ENCODE peak calls at places on chromosomes 12 and 14, in ten cellular contexts. D, X, B, A, I, E, W, O, Y and P are unnamed samples.

GRCh38 chr12:49867580-49868341 is 24.9 kb upstream of the BCDIN3D start:
- DNase-seq in D (peak; percentile 53), X (no peak), B (no peak), A (no peak), I (no peak), E (no peak), W (no peak), O (no peak), Y (no peak), P (no peak)

GRCh38 chr14:72479471-72479931 is 414.4 kb downstream of the DPF3 start:
- DNase-seq in D (no peak), X (no peak), B (no peak), A (no peak), I (no peak), E (peak; percentile 4), W (no peak), O (no peak), Y (no peak), P (no peak)

GRCh38 chr12:61546296-61546695 is 713.9 kb upstream of the USP15 start:
- DNase-seq in D (no peak), X (no peak), B (no peak), A (no peak), I (no peak), E (no peak), W (no peak), O (no peak), Y (no peak), P (no peak)

GRCh38 chr12:25819713-25820112 is 138.8 kb upstream of the RASSF8 start:
- DNase-seq in D (no peak), X (no peak), B (no peak), A (no peak), I (no peak), E (no peak), W (no peak), O (no peak), Y (no peak), P (no peak)

GRCh38 chr14:69059658-69060648 is 80.9 kb upstream of the ACTN1 start:
- DNase-seq in D (peak; percentile 26), X (peak; percentile 67), B (peak; percentile 40), A (no peak), I (no peak), E (peak; percentile 99), W (no peak), O (no peak), Y (no peak), P (no peak)

GRCh38 chr12:106248849-106249371 is 1.1 kb upstream of the CKAP4 start:
- DNase-seq in D (no peak), X (no peak), B (peak; percentile 19), A (no peak), I (no peak), E (peak; percentile 68), W (no peak), O (no peak), Y (peak; percentile 54), P (no peak)

GRCh38 chr14:68791078-68791983 is 1.5 kb downstream of the ZFP36L1 start:
- DNase-seq in D (peak; percentile 28), X (no peak), B (no peak), A (peak; percentile 21), I (peak; percentile 30), E (no peak), W (no peak), O (no peak), Y (peak; percentile 57), P (no peak)

GRCh38 chr12:91276529-91276928 is 93.9 kb upstream of the DCN start:
- DNase-seq in D (no peak), X (no peak), B (no peak), A (no peak), I (no peak), E (peak; percentile 41), W (no peak), O (no peak), Y (no peak), P (no peak)

GRCh38 chr12:46387697-46388096 is 15.1 kb upstream of the SLC38A2 start:
- DNase-seq in D (no peak), X (no peak), B (peak; percentile 36), A (no peak), I (no peak), E (no peak), W (no peak), O (no peak), Y (peak; percentile 69), P (no peak)

GRCh38 chr12:46385439-46385838 is 12.9 kb upstream of the SLC38A2 start:
- DNase-seq in D (no peak), X (no peak), B (no peak), A (no peak), I (no peak), E (no peak), W (no peak), O (no peak), Y (no peak), P (no peak)

GRCh38 chr12:46386877-46387629 is 14.5 kb upstream of the SLC38A2 start:
- DNase-seq in D (no peak), X (no peak), B (peak; percentile 43), A (peak; percentile 61), I (no peak), E (peak; percentile 78), W (no peak), O (no peak), Y (peak; percentile 62), P (no peak)

GRCh38 chr12:46384451-46385301 is 12.1 kb upstream of the SLC38A2 start:
- DNase-seq in D (no peak), X (no peak), B (no peak), A (no peak), I (no peak), E (no peak), W (no peak), O (no peak), Y (no peak), P (no peak)

DNA sequence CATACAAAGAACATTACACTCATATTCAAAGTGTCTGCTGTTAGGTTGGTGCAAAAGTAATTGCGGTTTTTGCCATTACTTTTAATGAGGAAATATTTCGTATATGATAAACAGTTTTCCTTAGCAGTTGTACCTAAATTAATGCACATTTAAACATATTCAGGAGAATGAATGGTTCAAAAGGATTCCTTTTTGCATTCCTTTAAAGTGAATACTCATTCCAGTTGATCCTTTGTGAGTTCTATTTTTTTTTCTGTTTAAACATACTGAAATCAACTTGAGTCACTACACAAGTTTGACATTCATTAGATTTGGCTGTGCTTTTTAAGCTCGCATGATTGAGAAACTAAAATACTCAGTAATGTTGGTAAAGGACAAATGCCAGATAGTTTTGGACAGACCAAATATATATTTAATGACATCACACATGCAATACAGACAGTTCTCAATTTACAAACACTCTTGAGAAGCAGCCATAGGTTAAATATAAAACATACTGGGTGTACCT is 13.8 kb upstream of the SLC38A2 start:
- DNase-seq in D (no peak), X (no peak), B (no peak), A (no peak), I (no peak), E (peak; percentile 98), W (no peak), O (no peak), Y (no peak), P (no peak)
- H3K4me3 ChIP-seq in D (no peak overlapping the region), X (peak overlapping the region; percentile 10), B (no peak overlapping the region), A (peak overlapping the region; percentile 32), I (no peak overlapping the region), E (no peak overlapping the region), W (no peak overlapping the region), O (no peak overlapping the region), Y (no peak overlapping the region), P (no peak overlapping the region)

DNA sequence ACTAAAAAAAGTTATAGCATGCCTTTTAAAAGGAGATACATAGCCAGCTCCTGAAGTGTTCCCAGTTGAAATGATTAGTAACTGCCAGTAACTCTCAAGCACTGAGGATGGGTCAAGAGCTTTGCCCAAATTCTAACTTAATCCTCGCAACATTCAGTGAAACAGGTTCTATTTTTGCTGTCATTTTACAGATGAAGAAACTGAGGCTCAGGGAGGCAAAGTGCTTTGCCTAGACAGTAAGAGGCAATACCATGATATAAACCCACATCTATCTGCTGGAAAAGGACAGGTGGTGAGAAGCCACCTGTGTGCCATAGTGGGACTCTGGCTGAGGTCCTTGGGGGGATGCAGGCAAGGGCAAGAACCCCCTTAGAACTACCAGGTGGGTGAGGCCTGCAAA is 8.8 kb downstream of the TESC start:
- DNase-seq in D (no peak), X (no peak), B (no peak), A (no peak), I (no peak), E (no peak), W (no peak), O (no peak), Y (no peak), P (no peak)
- TF ChIP-seq POLR2A in D (no peak), X (no peak), B (no peak), A (no peak), I (no peak), E (no peak), W (no peak), O (no peak), Y (no peak), P (no peak)

GRCh38 chr14:65168840-65169239 is 66.5 kb upstream of the MAX start:
- DNase-seq in D (no peak), X (no peak), B (no peak), A (no peak), I (no peak), E (no peak), W (no peak), O (no peak), Y (no peak), P (no peak)

GRCh38 chr14:65169351-65169750 is 67.0 kb upstream of the MAX start:
- DNase-seq in D (no peak), X (no peak), B (no peak), A (no peak), I (no peak), E (peak; percentile 89), W (no peak), O (no peak), Y (no peak), P (no peak)

GRCh38 chr14:65164825-65165135 is 62.5 kb upstream of the MAX start:
- DNase-seq in D (no peak), X (no peak), B (no peak), A (no peak), I (no peak), E (no peak), W (no peak), O (no peak), Y (no peak), P (no peak)

GRCh38 chr14:65164068-65164824 is 61.9 kb upstream of the MAX start:
- DNase-seq in D (no peak), X (peak; percentile 64), B (no peak), A (no peak), I (no peak), E (peak; percentile 61), W (no peak), O (no peak), Y (no peak), P (no peak)

GRCh38 chr14:65167072-65167645 is 64.8 kb upstream of the MAX start:
- DNase-seq in D (no peak), X (no peak), B (no peak), A (no peak), I (no peak), E (no peak), W (no peak), O (no peak), Y (no peak), P (no peak)
- H3K4me3 ChIP-seq in D (no peak overlapping the region), X (no peak overlapping the region), B (no peak overlapping the region), A (no peak overlapping the region), I (no peak overlapping the region), E (no peak overlapping the region), W (no peak overlapping the region), O (no peak overlapping the region), Y (no peak overlapping the region), P (no peak overlapping the region)

DNA sequence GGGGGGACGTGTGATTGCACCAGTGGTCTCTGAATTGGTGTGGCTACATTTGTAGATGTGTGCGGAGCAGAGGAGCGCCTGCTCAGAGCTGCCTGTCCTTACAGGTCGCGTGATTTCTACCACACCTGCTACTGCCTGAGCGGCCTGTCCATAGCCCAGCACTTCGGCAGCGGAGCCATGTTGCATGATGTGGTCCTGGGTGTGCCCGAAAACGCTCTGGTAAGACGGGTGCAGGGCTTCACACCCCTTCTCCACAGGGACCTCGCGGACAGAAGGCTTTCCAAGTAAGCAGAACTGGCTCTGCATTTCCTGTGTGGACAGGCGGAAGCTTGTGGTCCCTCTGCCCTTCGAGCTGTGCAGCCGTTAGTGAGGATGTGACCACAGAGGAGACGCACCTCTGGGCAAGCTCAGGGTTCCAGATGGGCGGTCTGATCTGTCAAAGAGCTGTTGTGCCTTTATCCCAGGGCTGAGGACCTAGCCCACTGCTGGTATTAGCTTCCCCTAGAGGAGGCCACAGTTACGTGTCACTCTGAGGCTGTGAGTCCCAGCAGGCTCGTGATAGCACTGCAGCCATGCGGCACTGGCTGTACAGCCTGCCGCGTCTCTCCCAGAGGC is 47.7 kb downstream of the MAX start:
- DNase-seq in D (no peak), X (no peak), B (no peak), A (no peak), I (no peak), E (no peak), W (no peak), O (no peak), Y (no peak), P (no peak)
- TF ChIP-seq POLR2A in D (no peak), X (no peak), B (no peak), A (no peak), I (no peak), E (no peak), W (no peak), O (no peak), Y (no peak), P (no peak)